ENCODE peak calls at places on chromosomes 7 and 10, in five cellular contexts. P is germinal center, C is ovary, U is glomerular endothelial cell, S is T-helper 2 cell. R is an unnamed sample.

GRCh38 chr7:88758355-88759215 is 915 bp upstream of the ZNF804B start:
- DNase-seq in C (no peak), U (no peak), P (no peak), S (peak), R (no peak)

GRCh38 chr10:93206652-93207051 is 133.0 kb downstream of the CYP26A1 start:
- DNase-seq in U (no peak), C (no peak), P (no peak), S (no peak), R (no peak)

GRCh38 chr7:33781796-33782195 is 123.5 kb upstream of the BMPER start:
- DNase-seq in P (no peak), S (no peak), U (no peak), C (no peak), R (no peak)

GRCh38 chr7:46173526-46174191 is 252.6 kb upstream of the IGFBP3 start:
- DNase-seq in S (no peak), C (peak), P (no peak), U (no peak), R (no peak)

GRCh38 chr7:137635132-137635531 is 211.6 kb downstream of the DGKI start:
- DNase-seq in P (no peak), S (no peak), C (no peak), U (no peak), R (no peak)

GRCh38 chr7:111866787-111867186 is 304.5 kb upstream of the IMMP2L start:
- DNase-seq in P (no peak), U (no peak), S (no peak), C (no peak), R (no peak)

GRCh38 chr10:104076743-104077160 is 8.9 kb downstream of the COL17A1 start:
- DNase-seq in U (peak), C (peak), P (no peak), S (no peak), R (no peak)

GRCh38 chr10:15486404-15486803 is 115.3 kb upstream of the FAM171A1 start:
- DNase-seq in S (no peak), P (no peak), C (no peak), U (no peak), R (no peak)

GRCh38 chr10:50384839-50385238 is 133.5 kb upstream of the ASAH2 start:
- DNase-seq in C (no peak), U (no peak), S (no peak), P (no peak), R (no peak)

GRCh38 chr10:60883187-60883586 is 60.8 kb downstream of the RHOBTB1 start:
- DNase-seq in P (peak), U (peak), S (peak), C (no peak), R (no peak)

GRCh38 chr7:5494683-5495561 is 71.3 kb upstream of the TNRC18 start:
- DNase-seq in C (peak), P (peak), U (no peak), S (peak), R (peak)

GRCh38 chr10:110410329-110411046 is 87.2 kb upstream of the DUSP5 start:
- DNase-seq in U (no peak), C (no peak), P (no peak), S (no peak), R (peak)

GRCh38 chr7:67843001-67843400 is 846.4 kb downstream of the TYW1 start:
- DNase-seq in C (no peak), P (no peak), S (no peak), U (no peak), R (no peak)

GRCh38 chr7:123774498-123774897 is 25.7 kb upstream of the WASL start:
- DNase-seq in C (no peak), S (no peak), P (no peak), U (no peak), R (no peak)

GRCh38 chr7:94975316-94975715 is 67.9 kb downstream of the PPP1R9A start:
- DNase-seq in P (no peak), C (no peak), U (no peak), S (no peak), R (no peak)

GRCh38 chr7:51774178-51774577 is 457.6 kb upstream of the COBL start:
- DNase-seq in S (no peak), P (no peak), U (no peak), C (no peak), R (no peak)

GRCh38 chr7:6271091-6271658 is 1.2 kb downstream of the CYTH3 start:
- DNase-seq in P (peak), C (peak), S (peak), U (no peak), R (peak)

GRCh38 chr7:6614941-6615737 is at the start of gene ZNF853:
- DNase-seq in S (no peak), P (no peak), C (peak), U (no peak), R (no peak)

GRCh38 chr10:15558136-15558535 is 161.6 kb downstream of the ITGA8 start:
- DNase-seq in U (no peak), S (no peak), P (no peak), C (no peak), R (no peak)

GRCh38 chr10:102630663-102631062 is 13.6 kb upstream of the TRIM8 start:
- DNase-seq in P (no peak), C (no peak), S (no peak), U (no peak), R (no peak)

GRCh38 chr10:128377364-128377987 is 251.3 kb upstream of the MKI67 start:
- DNase-seq in S (no peak), P (no peak), C (no peak), U (no peak), R (no peak)

GRCh38 chr10:97762816-97763215 is 9.0 kb downstream of the SFRP5 start:
- DNase-seq in C (no peak), S (no peak), U (no peak), P (no peak), R (no peak)

GRCh38 chr10:71780722-71781121 is 7.4 kb upstream of the VSIR start:
- DNase-seq in U (no peak), S (no peak), C (no peak), P (no peak), R (no peak)

GRCh38 chr7:44449531-44449930 is 40.9 kb downstream of the NUDCD3 start:
- DNase-seq in C (no peak), P (peak), U (no peak), S (no peak), R (no peak)

GRCh38 chr10:43793714-43794113 is 145.0 kb upstream of the ZNF32 start:
- DNase-seq in P (no peak), U (no peak), C (no peak), S (no peak), R (no peak)

GRCh38 chr10:60549686-60550085 is 160.0 kb upstream of the ANK3 start:
- DNase-seq in P (no peak), U (peak), C (no peak), S (peak), R (no peak)

GRCh38 chr7:116180302-116180701 is 30.0 kb upstream of the TES start:
- DNase-seq in S (peak), U (peak), C (no peak), P (peak), R (no peak)

GRCh38 chr7:64558781-64559180 is 4.1 kb downstream of the ZNF680 start:
- DNase-seq in U (no peak), S (no peak), C (no peak), P (no peak), R (no peak)

GRCh38 chr10:11698691-11699545 is 43.3 kb upstream of the ECHDC3 start:
- DNase-seq in C (peak), S (no peak), P (peak), U (no peak), R (no peak)

GRCh38 chr7:100220833-100221718 is 1.3 kb downstream of the PVRIG start:
- DNase-seq in C (no peak), S (peak), U (no peak), P (peak), R (no peak)

GRCh38 chr7:90749774-90750173 is 153.7 kb downstream of the CDK14 start:
- DNase-seq in C (no peak), U (no peak), P (peak), S (no peak), R (no peak)

GRCh38 chr10:15627617-15628196 is 92.0 kb downstream of the ITGA8 start:
- DNase-seq in U (no peak), C (no peak), P (no peak), S (no peak), R (no peak)

GRCh38 chr10:10873289-10873688 is 144.4 kb upstream of the CELF2 start:
- DNase-seq in P (no peak), U (no peak), C (no peak), S (no peak), R (no peak)

GRCh38 chr10:18616337-18616736 is 35.0 kb downstream of the NSUN6 start:
- DNase-seq in U (no peak), P (no peak), C (no peak), S (no peak), R (no peak)

GRCh38 chr10:115761166-115761565 is 511.8 kb downstream of the GFRA1 start:
- DNase-seq in U (no peak), P (no peak), C (no peak), S (no peak), R (no peak)

GRCh38 chr7:124074007-124074406 is 41.1 kb upstream of the TMEM229A start:
- DNase-seq in P (no peak), S (no peak), U (no peak), C (no peak), R (no peak)

R was measured in ureter.